ENCODE peak calls at places on chromosomes 3 and 15, in seven cellular contexts. One of them, this sample, is unnamed.

GRCh38 chr3:58824285-58824684 is 157.7 kb upstream of the FAM3D start:
- DNase-seq in fibroblast of lung: peak
- DNase-seq in NB4: peak
- DNase-seq in heart left ventricle: peak
- DNase-seq in psoas muscle: no peak
- DNase-seq in lower lobe of right lung: no peak
- DNase-seq in cardiac fibroblast: peak
- DNase-seq in this sample: peak

GRCh38 chr3:96267577-96267976 is 546.8 kb upstream of the EPHA6 start:
- DNase-seq in cardiac fibroblast: peak
- DNase-seq in heart left ventricle: no peak
- DNase-seq in NB4: peak
- DNase-seq in psoas muscle: no peak
- DNase-seq in lower lobe of right lung: no peak
- DNase-seq in fibroblast of lung: no peak
- DNase-seq in this sample: no peak

GRCh38 chr15:65038838-65039237 is 6.3 kb upstream of the SLC51B start:
- DNase-seq in heart left ventricle: no peak
- DNase-seq in fibroblast of lung: no peak
- DNase-seq in NB4: no peak
- DNase-seq in lower lobe of right lung: no peak
- DNase-seq in cardiac fibroblast: no peak
- DNase-seq in psoas muscle: no peak
- DNase-seq in this sample: no peak

GRCh38 chr3:58880182-58880581 is 169.6 kb downstream of the CFAP20DC start:
- DNase-seq in heart left ventricle: no peak
- DNase-seq in psoas muscle: no peak
- DNase-seq in fibroblast of lung: peak
- DNase-seq in cardiac fibroblast: peak
- DNase-seq in NB4: no peak
- DNase-seq in lower lobe of right lung: no peak
- DNase-seq in this sample: peak

GRCh38 chr3:114632757-114633424 is 339.1 kb downstream of the TIGIT start:
- DNase-seq in heart left ventricle: no peak
- DNase-seq in psoas muscle: no peak
- DNase-seq in lower lobe of right lung: no peak
- DNase-seq in fibroblast of lung: no peak
- DNase-seq in NB4: no peak
- DNase-seq in cardiac fibroblast: no peak
- DNase-seq in this sample: no peak

GRCh38 chr15:92992712-92993111 is 92.6 kb downstream of the CHD2 start:
- DNase-seq in NB4: no peak
- DNase-seq in heart left ventricle: no peak
- DNase-seq in psoas muscle: peak
- DNase-seq in cardiac fibroblast: no peak
- DNase-seq in fibroblast of lung: no peak
- DNase-seq in lower lobe of right lung: no peak
- DNase-seq in this sample: no peak

GRCh38 chr3:197373096-197373495 is 74.7 kb upstream of the DLG1 start:
- DNase-seq in psoas muscle: no peak
- DNase-seq in heart left ventricle: no peak
- DNase-seq in NB4: no peak
- DNase-seq in lower lobe of right lung: no peak
- DNase-seq in cardiac fibroblast: no peak
- DNase-seq in fibroblast of lung: no peak
- DNase-seq in this sample: no peak

GRCh38 chr3:111667621-111668239 is 72.6 kb upstream of the ZBED2 start:
- DNase-seq in psoas muscle: no peak
- DNase-seq in heart left ventricle: peak
- DNase-seq in cardiac fibroblast: peak
- DNase-seq in fibroblast of lung: peak
- DNase-seq in lower lobe of right lung: peak
- DNase-seq in NB4: peak
- DNase-seq in this sample: peak

GRCh38 chr3:141387446-141388030 is 19.2 kb downstream of the ZBTB38 start:
- DNase-seq in cardiac fibroblast: no peak
- DNase-seq in heart left ventricle: no peak
- DNase-seq in psoas muscle: no peak
- DNase-seq in lower lobe of right lung: no peak
- DNase-seq in NB4: no peak
- DNase-seq in fibroblast of lung: no peak
- DNase-seq in this sample: no peak

GRCh38 chr3:66495633-66496032 is 5.2 kb downstream of the LRIG1 start:
- DNase-seq in NB4: no peak
- DNase-seq in fibroblast of lung: no peak
- DNase-seq in heart left ventricle: no peak
- DNase-seq in lower lobe of right lung: no peak
- DNase-seq in psoas muscle: no peak
- DNase-seq in cardiac fibroblast: no peak
- DNase-seq in this sample: no peak

GRCh38 chr3:14403636-14404395 is 1.4 kb downstream of the SLC6A6 start:
- DNase-seq in psoas muscle: peak
- DNase-seq in NB4: peak
- DNase-seq in fibroblast of lung: no peak
- DNase-seq in heart left ventricle: peak
- DNase-seq in cardiac fibroblast: no peak
- DNase-seq in lower lobe of right lung: peak
- DNase-seq in this sample: peak

GRCh38 chr3:39065197-39065596 is 13.4 kb downstream of the WDR48 start:
- DNase-seq in lower lobe of right lung: no peak
- DNase-seq in cardiac fibroblast: peak
- DNase-seq in fibroblast of lung: peak
- DNase-seq in psoas muscle: no peak
- DNase-seq in NB4: peak
- DNase-seq in heart left ventricle: no peak
- DNase-seq in this sample: peak

GRCh38 chr15:87461621-87462020 is 794.9 kb downstream of the NTRK3 start:
- DNase-seq in psoas muscle: no peak
- DNase-seq in lower lobe of right lung: no peak
- DNase-seq in NB4: no peak
- DNase-seq in heart left ventricle: no peak
- DNase-seq in fibroblast of lung: no peak
- DNase-seq in cardiac fibroblast: peak
- DNase-seq in this sample: peak

GRCh38 chr15:95910643-95911212 is 419.8 kb upstream of the NR2F2 start:
- DNase-seq in psoas muscle: no peak
- DNase-seq in heart left ventricle: no peak
- DNase-seq in lower lobe of right lung: no peak
- DNase-seq in fibroblast of lung: no peak
- DNase-seq in cardiac fibroblast: no peak
- DNase-seq in NB4: no peak
- DNase-seq in this sample: no peak

GRCh38 chr3:177793451-177793850 is 596.2 kb upstream of the TBL1XR1 start:
- DNase-seq in fibroblast of lung: no peak
- DNase-seq in psoas muscle: no peak
- DNase-seq in heart left ventricle: no peak
- DNase-seq in lower lobe of right lung: no peak
- DNase-seq in cardiac fibroblast: no peak
- DNase-seq in NB4: no peak
- DNase-seq in this sample: no peak

GRCh38 chr15:45048784-45049631 is 26.0 kb downstream of the SORD start:
- DNase-seq in lower lobe of right lung: peak
- DNase-seq in heart left ventricle: peak
- DNase-seq in cardiac fibroblast: no peak
- DNase-seq in fibroblast of lung: peak
- DNase-seq in psoas muscle: no peak
- DNase-seq in NB4: peak
- DNase-seq in this sample: peak

GRCh38 chr3:7328339-7328738 is 467.4 kb downstream of the GRM7 start:
- DNase-seq in lower lobe of right lung: no peak
- DNase-seq in NB4: no peak
- DNase-seq in psoas muscle: no peak
- DNase-seq in fibroblast of lung: no peak
- DNase-seq in heart left ventricle: no peak
- DNase-seq in cardiac fibroblast: no peak
- DNase-seq in this sample: no peak

GRCh38 chr3:66938338-66938963 is 59.7 kb upstream of the KBTBD8 start:
- DNase-seq in cardiac fibroblast: peak
- DNase-seq in NB4: peak
- DNase-seq in fibroblast of lung: peak
- DNase-seq in heart left ventricle: no peak
- DNase-seq in psoas muscle: no peak
- DNase-seq in lower lobe of right lung: no peak
- DNase-seq in this sample: peak

GRCh38 chr3:149670742-149671492 is 13.1 kb upstream of the WWTR1 start:
- DNase-seq in lower lobe of right lung: no peak
- DNase-seq in fibroblast of lung: peak
- DNase-seq in psoas muscle: no peak
- DNase-seq in heart left ventricle: no peak
- DNase-seq in cardiac fibroblast: no peak
- DNase-seq in NB4: no peak
- DNase-seq in this sample: no peak

GRCh38 chr15:33005582-33005981 is 188.9 kb downstream of the FMN1 start:
- DNase-seq in heart left ventricle: no peak
- DNase-seq in psoas muscle: no peak
- DNase-seq in cardiac fibroblast: no peak
- DNase-seq in fibroblast of lung: no peak
- DNase-seq in lower lobe of right lung: no peak
- DNase-seq in NB4: no peak
- DNase-seq in this sample: no peak
- H3K4me3 ChIP-seq in heart left ventricle: no peak
- H3K4me3 ChIP-seq in psoas muscle: no peak
- H3K4me3 ChIP-seq in cardiac fibroblast: no peak
- H3K4me3 ChIP-seq in fibroblast of lung: no peak
- H3K4me3 ChIP-seq in lower lobe of right lung: no peak
- H3K4me3 ChIP-seq in NB4: no peak
- H3K4me3 ChIP-seq in this sample: no peak

GRCh38 chr3:184250167-184250828 is 826 bp downstream of the EEF1AKMT4 start:
- DNase-seq in fibroblast of lung: peak
- DNase-seq in heart left ventricle: peak
- DNase-seq in NB4: peak
- DNase-seq in lower lobe of right lung: peak
- DNase-seq in psoas muscle: peak
- DNase-seq in cardiac fibroblast: peak
- DNase-seq in this sample: peak

GRCh38 chr3:184249412-184250166 is at the start of gene EEF1AKMT4:
- DNase-seq in heart left ventricle: peak
- DNase-seq in cardiac fibroblast: peak
- DNase-seq in lower lobe of right lung: peak
- DNase-seq in psoas muscle: peak
- DNase-seq in NB4: peak
- DNase-seq in fibroblast of lung: peak
- DNase-seq in this sample: peak

GRCh38 chr3:184248454-184249411 is at the start of gene ALG3:
- DNase-seq in psoas muscle: peak
- DNase-seq in cardiac fibroblast: peak
- DNase-seq in lower lobe of right lung: peak
- DNase-seq in heart left ventricle: peak
- DNase-seq in fibroblast of lung: peak
- DNase-seq in NB4: peak
- DNase-seq in this sample: peak
- TF ChIP-seq CTCF in psoas muscle: no peak
- TF ChIP-seq CTCF in cardiac fibroblast: no peak
- TF ChIP-seq CTCF in lower lobe of right lung: no peak
- TF ChIP-seq CTCF in heart left ventricle: no peak
- TF ChIP-seq CTCF in fibroblast of lung: no peak
- TF ChIP-seq CTCF in NB4: no peak
- TF ChIP-seq CTCF in this sample: no peak

DNA sequence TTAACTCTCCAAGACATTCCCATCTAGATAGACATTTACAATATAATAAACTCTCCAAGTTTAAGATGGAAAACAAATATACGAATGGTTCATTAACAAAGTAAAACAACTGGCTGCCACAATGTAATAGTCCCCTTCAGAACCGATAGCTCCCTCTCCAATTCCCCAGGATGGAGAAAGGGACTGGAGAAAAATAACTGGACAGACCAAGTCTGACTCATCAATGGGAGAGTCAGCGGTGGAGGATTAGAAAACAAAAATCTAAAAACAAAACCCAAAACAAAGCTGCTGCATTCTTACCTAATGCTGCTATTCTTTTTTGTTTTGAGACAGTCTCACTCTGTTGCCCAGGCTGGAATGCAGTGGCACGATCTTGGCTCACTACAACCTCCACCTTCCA is 468.1 kb downstream of the SHQ1 start:
- DNase-seq in cardiac fibroblast: peak
- DNase-seq in psoas muscle: no peak
- DNase-seq in fibroblast of lung: peak
- DNase-seq in lower lobe of right lung: no peak
- DNase-seq in NB4: no peak
- DNase-seq in heart left ventricle: no peak
- DNase-seq in this sample: peak
- H3K4me3 ChIP-seq in cardiac fibroblast: no peak
- H3K4me3 ChIP-seq in psoas muscle: no peak
- H3K4me3 ChIP-seq in fibroblast of lung: no peak
- H3K4me3 ChIP-seq in lower lobe of right lung: no peak
- H3K4me3 ChIP-seq in NB4: no peak
- H3K4me3 ChIP-seq in heart left ventricle: no peak
- H3K4me3 ChIP-seq in this sample: no peak

GRCh38 chr3:44392489-44392888 is 53.9 kb downstream of the TCAIM start:
- DNase-seq in heart left ventricle: no peak
- DNase-seq in cardiac fibroblast: no peak
- DNase-seq in NB4: no peak
- DNase-seq in fibroblast of lung: no peak
- DNase-seq in psoas muscle: no peak
- DNase-seq in lower lobe of right lung: no peak
- DNase-seq in this sample: no peak
- TF ChIP-seq CTCF in heart left ventricle: no peak
- TF ChIP-seq CTCF in cardiac fibroblast: no peak
- TF ChIP-seq CTCF in NB4: no peak
- TF ChIP-seq CTCF in fibroblast of lung: no peak
- TF ChIP-seq CTCF in psoas muscle: no peak
- TF ChIP-seq CTCF in lower lobe of right lung: no peak
- TF ChIP-seq CTCF in this sample: no peak

DNA sequence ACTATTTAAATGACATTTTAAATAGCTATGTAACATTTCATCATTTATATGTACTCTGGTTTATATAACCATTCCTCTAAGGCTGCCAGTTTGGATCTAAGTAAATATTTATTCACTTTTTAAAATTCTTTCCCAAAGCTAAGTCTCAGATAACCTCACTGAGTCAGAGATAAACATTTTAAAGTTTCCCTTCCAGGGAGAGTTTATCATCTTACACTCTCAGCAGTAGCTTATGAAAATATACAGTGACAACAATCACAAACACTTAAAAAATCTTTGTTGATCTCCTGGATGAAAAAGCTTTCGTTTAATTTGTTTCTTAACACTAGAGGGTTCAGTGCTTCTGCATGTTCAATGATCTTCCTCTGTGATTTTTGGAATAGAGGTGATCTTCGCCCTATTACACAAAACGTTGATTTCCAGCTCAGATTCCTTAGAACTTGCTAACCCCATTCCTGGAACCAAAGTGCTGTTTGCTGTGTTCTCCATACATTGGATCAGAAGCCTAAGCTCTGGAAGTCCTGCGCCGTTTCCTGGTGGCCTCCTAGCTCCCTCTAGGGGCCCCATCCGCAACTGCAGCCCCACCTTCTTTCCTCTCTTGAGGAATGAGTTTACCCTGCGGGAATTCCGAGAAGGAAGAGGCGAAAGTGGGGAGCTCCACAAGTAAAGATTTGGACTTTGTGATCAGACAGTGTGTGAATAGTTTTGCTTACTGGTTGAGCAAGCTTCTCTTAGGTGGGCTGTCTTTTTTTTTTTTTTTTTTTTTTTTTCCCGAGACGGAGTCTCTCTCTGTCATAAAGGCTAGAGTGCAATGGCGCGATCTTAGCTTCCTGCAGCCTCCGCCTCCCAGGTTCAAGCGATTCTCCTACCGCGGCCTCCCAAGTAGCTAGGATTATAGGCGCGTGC is 29.3 kb upstream of the SACM1L start:
- DNase-seq in psoas muscle: peak
- DNase-seq in cardiac fibroblast: peak
- DNase-seq in lower lobe of right lung: peak
- DNase-seq in NB4: peak
- DNase-seq in fibroblast of lung: peak
- DNase-seq in heart left ventricle: peak
- DNase-seq in this sample: peak
- H3K4me3 ChIP-seq in psoas muscle: no peak
- H3K4me3 ChIP-seq in cardiac fibroblast: no peak
- H3K4me3 ChIP-seq in lower lobe of right lung: no peak
- H3K4me3 ChIP-seq in NB4: no peak
- H3K4me3 ChIP-seq in fibroblast of lung: no peak
- H3K4me3 ChIP-seq in heart left ventricle: no peak
- H3K4me3 ChIP-seq in this sample: no peak